ENCODE peak calls at places on chromosome 1, in four cellular contexts. O is progenitor cell of endocrine pancreas, J is fibroblast of mammary gland, A is Karpas-422. X is an unnamed sample.

GRCh38 chr1:236685917-236686814 is at the start of gene ACTN2:
- DNase-seq in A (no peak), J (no peak), O (peak; percentile 39), X (no peak)

GRCh38 chr1:5497471-5497870 is 494.8 kb downstream of the NPHP4 start:
- DNase-seq in A (no peak), J (no peak), O (no peak), X (no peak)

GRCh38 chr1:84936116-84936810 is 43.3 kb upstream of the LPAR3 start:
- DNase-seq in O (no peak), A (peak; percentile 78), J (peak; percentile 73), X (peak; percentile 84)

GRCh38 chr1:198335663-198336062 is 178.9 kb downstream of the NEK7 start:
- DNase-seq in A (no peak), O (no peak), J (no peak), X (no peak)

GRCh38 chr1:110390692-110391232 is at the start of gene SLC16A4:
- DNase-seq in J (peak; percentile 64), O (no peak), A (peak; percentile 72), X (peak; percentile 76)

GRCh38 chr1:181846681-181847080 is 214.8 kb downstream of the ZNF648 start:
- DNase-seq in J (no peak), O (no peak), A (no peak), X (no peak)

GRCh38 chr1:18069903-18070302 is 37.7 kb upstream of the IGSF21 start:
- DNase-seq in J (no peak), O (no peak), A (no peak), X (no peak)

GRCh38 chr1:33047839-33048305 is 11.2 kb upstream of the AK2 start:
- DNase-seq in O (no peak), J (peak; percentile 35), A (no peak), X (peak; percentile 59)

GRCh38 chr1:110600716-110601115 is 5.4 kb downstream of the KCNA2 start:
- DNase-seq in J (no peak), A (no peak), O (no peak), X (no peak)

GRCh38 chr1:193705473-193706074 is 519.2 kb upstream of the B3GALT2 start:
- DNase-seq in A (no peak), O (no peak), J (peak; percentile 6), X (no peak)

GRCh38 chr1:234531181-234532132 is 52.5 kb upstream of the TARBP1 start:
- DNase-seq in J (peak; percentile 94), A (no peak), O (no peak), X (peak; percentile 96)